ENCODE peak calls at places on chromosomes 2 and 18, in four cellular contexts. One of them, this sample, is unnamed.

GRCh38 chr2:121638333-121638732 is 10.9 kb downstream of the CLASP1 start:
- DNase-seq in gastrocnemius medialis: no peak
- DNase-seq in transverse colon: no peak
- DNase-seq in A549: no peak
- DNase-seq in this sample: no peak

GRCh38 chr2:74499269-74499939 is at the start of gene LBX2:
- DNase-seq in gastrocnemius medialis: no peak
- DNase-seq in A549: no peak
- DNase-seq in transverse colon: no peak
- DNase-seq in this sample: no peak

GRCh38 chr2:105324732-105325131 is 4.8 kb downstream of the TGFBRAP1 start:
- DNase-seq in A549: no peak
- DNase-seq in transverse colon: no peak
- DNase-seq in gastrocnemius medialis: no peak
- DNase-seq in this sample: no peak

GRCh38 chr2:208025037-208025813 is at the start of gene PLEKHM3:
- DNase-seq in A549: peak; percentile 91
- DNase-seq in gastrocnemius medialis: peak; percentile 73
- DNase-seq in transverse colon: peak; percentile 90
- DNase-seq in this sample: peak; percentile 83

GRCh38 chr2:12543452-12544220 is 173.1 kb upstream of the TRIB2 start:
- DNase-seq in A549: no peak
- DNase-seq in gastrocnemius medialis: no peak
- DNase-seq in transverse colon: no peak
- DNase-seq in this sample: peak; percentile 29

GRCh38 chr2:128282976-128283810 is 35.5 kb downstream of the HS6ST1 start:
- DNase-seq in transverse colon: no peak
- DNase-seq in gastrocnemius medialis: no peak
- DNase-seq in A549: no peak
- DNase-seq in this sample: no peak

GRCh38 chr2:239155806-239156480 is 244.9 kb downstream of the HDAC4 start:
- DNase-seq in gastrocnemius medialis: no peak
- DNase-seq in A549: no peak
- DNase-seq in transverse colon: no peak
- DNase-seq in this sample: no peak

GRCh38 chr18:65906621-65907034 is 155.8 kb downstream of the CDH7 start:
- DNase-seq in transverse colon: peak; percentile 67
- DNase-seq in gastrocnemius medialis: no peak
- DNase-seq in A549: no peak
- DNase-seq in this sample: no peak

GRCh38 chr2:136665741-136666140 is 99.6 kb upstream of the THSD7B start:
- DNase-seq in A549: no peak
- DNase-seq in gastrocnemius medialis: no peak
- DNase-seq in transverse colon: no peak
- DNase-seq in this sample: no peak

GRCh38 chr18:24232814-24233213 is 94.0 kb downstream of the CABYR start:
- DNase-seq in A549: no peak
- DNase-seq in transverse colon: no peak
- DNase-seq in gastrocnemius medialis: no peak
- DNase-seq in this sample: no peak

DNA sequence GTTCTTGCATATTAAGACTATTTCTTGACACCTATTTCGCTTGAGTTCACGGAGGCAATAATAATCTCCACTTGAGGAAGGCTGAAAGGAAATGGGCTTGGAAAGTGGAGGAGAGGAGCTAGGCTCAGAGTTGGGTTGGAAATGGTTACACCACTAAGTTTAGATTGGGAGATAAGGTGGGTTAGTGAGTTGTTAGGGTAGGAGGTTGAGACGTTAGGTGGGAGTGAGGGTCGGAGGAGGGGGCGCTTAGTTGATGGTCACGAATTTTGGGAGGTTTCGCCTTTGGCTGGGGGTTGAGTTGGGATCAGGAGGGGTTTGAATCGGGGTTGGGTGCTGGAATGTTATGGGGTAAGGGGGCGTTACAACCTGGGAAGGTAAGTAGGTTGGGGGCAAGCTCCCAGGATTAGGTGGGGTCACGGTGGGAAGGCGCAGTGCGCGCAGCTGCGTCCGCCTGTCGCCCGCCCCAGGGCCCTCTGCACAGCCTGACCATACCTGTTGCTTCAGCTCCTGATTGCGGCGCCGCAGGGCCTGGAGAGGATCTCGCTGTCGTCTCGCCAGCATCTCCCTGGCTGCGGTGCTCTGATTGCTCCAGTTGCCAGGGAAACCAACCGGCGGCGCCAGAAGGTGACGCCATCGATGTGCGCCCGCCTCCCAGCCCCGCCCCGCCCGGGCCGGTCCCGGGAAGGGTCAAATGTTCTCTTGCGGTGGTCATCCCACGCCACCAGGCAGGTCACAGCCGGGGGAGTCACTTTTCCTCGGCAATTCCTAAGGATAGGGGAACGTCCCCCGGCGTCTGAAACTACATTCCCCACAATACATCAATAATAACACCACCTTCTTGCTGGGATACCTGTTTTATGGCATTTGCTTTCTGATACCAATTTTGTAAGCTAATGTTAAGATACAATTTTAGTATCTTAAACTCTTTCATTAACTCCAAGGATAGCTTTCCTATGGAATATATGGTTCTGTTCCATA is at the start of gene NPHP1:
- DNase-seq in A549: peak; percentile 85
- DNase-seq in transverse colon: peak; percentile 89
- DNase-seq in gastrocnemius medialis: peak; percentile 77
- DNase-seq in this sample: peak; percentile 81
- TF ChIP-seq POLR2A in A549: peak; percentile 60
- TF ChIP-seq POLR2A in transverse colon: peak; percentile 39
- TF ChIP-seq POLR2A in gastrocnemius medialis: peak; percentile 84
- TF ChIP-seq POLR2A in this sample: peak; percentile 60

GRCh38 chr2:47075361-47076125 is 79.6 kb downstream of the STPG4 start:
- DNase-seq in transverse colon: no peak
- DNase-seq in gastrocnemius medialis: no peak
- DNase-seq in A549: peak; percentile 73
- DNase-seq in this sample: no peak

GRCh38 chr2:47077442-47078117 is 77.5 kb downstream of the STPG4 start:
- DNase-seq in transverse colon: no peak
- DNase-seq in gastrocnemius medialis: no peak
- DNase-seq in A549: no peak
- DNase-seq in this sample: no peak

GRCh38 chr2:47076126-47076506 is 79.0 kb downstream of the STPG4 start:
- DNase-seq in gastrocnemius medialis: no peak
- DNase-seq in transverse colon: no peak
- DNase-seq in A549: no peak
- DNase-seq in this sample: no peak

GRCh38 chr2:47078541-47079482 is 76.3 kb downstream of the STPG4 start:
- DNase-seq in A549: peak; percentile 82
- DNase-seq in gastrocnemius medialis: no peak
- DNase-seq in transverse colon: no peak
- DNase-seq in this sample: no peak

GRCh38 chr2:47076586-47077441 is 78.3 kb downstream of the STPG4 start:
- DNase-seq in transverse colon: peak; percentile 39
- DNase-seq in A549: peak; percentile 99
- DNase-seq in gastrocnemius medialis: no peak
- DNase-seq in this sample: peak; percentile 66
- TF ChIP-seq POLR2A in transverse colon: no peak
- TF ChIP-seq POLR2A in A549: no peak
- TF ChIP-seq POLR2A in gastrocnemius medialis: no peak
- TF ChIP-seq POLR2A in this sample: no peak

DNA sequence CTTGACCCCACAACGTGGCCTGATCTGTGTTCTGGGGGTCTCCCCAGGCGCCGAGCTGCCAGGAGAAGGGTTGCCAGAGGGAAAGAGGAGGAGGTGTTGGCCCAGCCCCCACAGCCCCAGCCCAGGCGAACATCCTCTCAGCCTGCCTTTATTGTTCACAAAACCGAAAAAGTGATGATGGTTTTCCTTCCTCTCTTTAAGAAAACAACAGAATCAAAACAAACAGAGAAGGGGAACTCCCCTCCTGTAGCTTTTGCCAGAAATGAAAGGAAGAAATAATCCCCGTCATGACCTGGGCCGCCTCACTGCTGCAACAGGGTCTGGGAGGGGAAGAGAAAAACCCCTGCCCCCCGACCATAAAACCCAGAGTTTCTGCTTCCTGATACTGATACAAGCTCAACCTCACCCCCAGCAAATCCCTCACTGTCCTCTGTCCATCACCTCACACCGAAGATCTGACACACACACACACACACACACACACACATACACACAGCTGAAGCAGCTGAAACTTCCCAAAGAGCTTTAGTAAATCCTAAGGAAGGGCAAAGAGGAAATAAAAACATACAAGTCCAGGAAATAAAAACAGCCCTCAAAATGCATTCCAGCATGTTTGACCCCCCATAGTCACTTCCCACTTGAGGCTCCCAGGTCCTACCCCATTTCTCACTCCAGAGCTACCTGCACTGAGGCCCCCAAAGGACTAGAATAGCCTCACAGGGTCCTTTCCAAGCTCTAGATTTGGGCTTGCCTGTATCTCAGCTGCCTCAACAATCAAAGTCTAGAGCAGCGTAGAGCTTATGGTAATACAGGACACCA is 51.8 kb downstream of the ZFP36L2 start:
- DNase-seq in A549: no peak
- DNase-seq in transverse colon: peak; percentile 72
- DNase-seq in gastrocnemius medialis: no peak
- DNase-seq in this sample: no peak
- TF ChIP-seq POLR2A in A549: no peak
- TF ChIP-seq POLR2A in transverse colon: peak; percentile 22
- TF ChIP-seq POLR2A in gastrocnemius medialis: no peak
- TF ChIP-seq POLR2A in this sample: no peak

DNA sequence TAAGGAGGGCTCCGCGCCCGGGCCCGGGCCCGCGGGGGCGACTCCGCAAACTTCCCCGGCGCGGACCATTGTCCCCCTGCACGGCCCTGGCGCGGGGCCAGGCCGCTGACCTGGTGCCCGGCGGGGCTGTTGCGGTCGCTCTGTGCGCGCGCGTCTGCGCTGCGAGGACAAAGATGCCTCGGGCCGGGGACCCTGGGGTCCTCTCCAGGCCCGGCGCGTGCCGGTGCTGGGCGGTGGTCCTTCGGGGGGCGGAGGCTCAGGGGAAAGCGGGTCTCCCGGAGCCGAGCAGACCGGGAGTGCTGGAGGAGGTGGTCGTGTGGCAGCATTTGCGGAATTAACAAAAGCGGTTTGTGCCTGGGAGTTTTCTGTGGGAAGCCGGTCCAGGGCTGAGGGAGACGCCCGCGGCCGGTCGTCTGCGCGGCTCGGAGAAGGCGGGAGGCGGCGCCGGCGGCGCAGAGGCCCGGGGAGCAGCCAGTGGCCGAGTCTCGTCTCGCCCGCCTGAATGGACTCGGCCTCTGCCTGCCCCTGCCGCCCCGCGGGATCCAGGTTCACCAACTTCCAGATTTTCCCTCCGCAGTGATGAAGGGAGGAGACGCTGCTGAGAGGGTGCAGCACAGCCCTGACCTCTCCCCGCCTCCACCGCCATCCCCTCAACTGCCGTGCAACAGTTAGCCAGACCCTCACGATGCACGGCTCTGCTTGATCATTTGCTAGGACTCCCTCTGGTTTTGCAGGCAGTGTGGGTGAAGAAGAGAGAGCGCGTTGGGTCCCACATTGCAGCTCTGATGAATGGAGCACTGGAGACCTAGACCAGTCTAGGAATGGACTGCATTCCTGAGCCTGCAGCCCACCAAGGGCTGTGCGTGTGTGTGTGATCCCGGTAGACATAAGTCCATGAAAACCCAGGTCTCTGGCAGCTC is 705 bp downstream of the EFR3B start:
- DNase-seq in A549: peak; percentile 32
- DNase-seq in gastrocnemius medialis: no peak
- DNase-seq in transverse colon: peak; percentile 30
- DNase-seq in this sample: peak; percentile 50
- TF ChIP-seq POLR2A in A549: no peak
- TF ChIP-seq POLR2A in gastrocnemius medialis: no peak
- TF ChIP-seq POLR2A in transverse colon: no peak
- TF ChIP-seq POLR2A in this sample: no peak

DNA sequence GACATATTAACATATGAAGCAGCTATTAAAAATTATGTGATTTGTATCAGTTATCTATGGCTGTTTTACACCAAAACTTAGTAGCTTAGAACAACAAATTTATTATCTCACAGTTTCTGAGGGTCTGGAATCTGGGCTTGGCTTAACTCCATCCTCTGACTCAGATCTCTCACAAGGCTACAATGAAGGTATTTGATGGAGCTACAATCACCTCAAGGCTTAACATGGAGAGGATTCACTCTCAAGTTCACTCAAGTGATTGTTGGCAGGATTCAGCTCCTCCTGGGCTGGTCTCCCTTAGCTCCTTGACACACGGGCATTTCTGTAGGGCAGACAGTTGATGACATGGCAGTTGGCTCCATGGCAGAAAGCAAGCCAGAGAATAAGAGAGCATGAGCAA is 133.0 kb upstream of the SLC14A2 start:
- DNase-seq in transverse colon: no peak
- DNase-seq in A549: no peak
- DNase-seq in gastrocnemius medialis: no peak
- DNase-seq in this sample: no peak
- TF ChIP-seq POLR2A in transverse colon: no peak
- TF ChIP-seq POLR2A in A549: no peak
- TF ChIP-seq POLR2A in gastrocnemius medialis: no peak
- TF ChIP-seq POLR2A in this sample: no peak

DNA sequence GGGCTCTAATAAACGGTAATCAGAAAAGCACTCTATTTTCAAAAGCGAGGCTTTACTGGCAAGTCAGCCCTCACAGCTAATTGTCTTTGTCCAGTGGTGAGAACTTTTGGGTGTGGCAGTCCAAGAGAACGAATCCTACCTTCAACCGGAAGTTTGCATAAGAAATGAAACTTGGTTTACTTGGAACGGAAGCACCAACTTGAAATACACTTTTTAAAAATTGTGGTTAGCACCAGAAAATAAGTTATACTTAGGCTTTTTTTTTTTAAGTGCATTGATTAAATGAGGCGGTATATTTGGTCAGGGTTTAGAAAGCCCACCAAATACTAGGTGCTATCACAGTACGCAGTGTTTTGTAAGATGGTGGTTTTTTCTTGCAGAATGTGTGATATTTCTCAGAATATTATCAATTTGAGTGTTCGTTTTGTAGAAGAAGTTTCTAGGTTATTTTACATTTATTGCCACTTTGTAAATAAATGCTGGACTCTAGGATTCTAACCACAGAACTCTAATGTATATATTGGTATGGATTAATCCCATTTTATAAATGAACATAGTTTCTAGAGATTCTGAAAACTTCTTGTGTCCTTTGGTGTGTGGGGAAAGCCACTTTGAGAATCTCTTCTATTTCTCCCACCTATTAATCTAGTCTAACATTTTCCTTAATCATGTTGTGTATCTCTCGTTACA is 1.2 kb downstream of the MYL12A start:
- DNase-seq in transverse colon: peak; percentile 57
- DNase-seq in gastrocnemius medialis: peak; percentile 38
- DNase-seq in A549: peak; percentile 70
- DNase-seq in this sample: peak; percentile 26
- TF ChIP-seq POLR2A in transverse colon: peak; percentile 58
- TF ChIP-seq POLR2A in gastrocnemius medialis: peak; percentile 68
- TF ChIP-seq POLR2A in A549: no peak
- TF ChIP-seq POLR2A in this sample: no peak

GRCh38 chr2:241638940-241639339 is 1.4 kb downstream of the ATG4B start:
- DNase-seq in A549: no peak
- DNase-seq in gastrocnemius medialis: no peak
- DNase-seq in transverse colon: no peak
- DNase-seq in this sample: no peak

GRCh38 chr2:241638063-241638660 is 669 bp downstream of the ATG4B start:
- DNase-seq in A549: no peak
- DNase-seq in transverse colon: no peak
- DNase-seq in gastrocnemius medialis: no peak
- DNase-seq in this sample: no peak

GRCh38 chr2:241636983-241637232 is at the start of gene THAP4:
- DNase-seq in gastrocnemius medialis: no peak
- DNase-seq in transverse colon: peak; percentile 72
- DNase-seq in A549: no peak
- DNase-seq in this sample: no peak

GRCh38 chr2:241636182-241636982 is 576 bp downstream of the THAP4 start:
- DNase-seq in transverse colon: peak; percentile 55
- DNase-seq in A549: peak; percentile 52
- DNase-seq in gastrocnemius medialis: no peak
- DNase-seq in this sample: peak; percentile 44

GRCh38 chr2:241637233-241638062 is at the start of gene ATG4B:
- DNase-seq in A549: peak; percentile 92
- DNase-seq in gastrocnemius medialis: peak; percentile 70
- DNase-seq in transverse colon: peak; percentile 87
- DNase-seq in this sample: peak; percentile 86
- TF ChIP-seq POLR2A in A549: peak; percentile 80
- TF ChIP-seq POLR2A in gastrocnemius medialis: peak; percentile 74
- TF ChIP-seq POLR2A in transverse colon: peak; percentile 71
- TF ChIP-seq POLR2A in this sample: peak; percentile 59